ENCODE peak calls at places on chromosomes 12 and 14, in seven cellular contexts. U is esophagus squamous epithelium, W is right atrium auricular region, V is A549, J is dorsolateral prefrontal cortex, N is bronchial epithelial cell, D is stomach. C is an unnamed sample.

GRCh38 chr12:116332705-116333380 is 55.4 kb upstream of the MED13L start:
- DNase-seq in U (no peak), W (no peak), V (no peak), J (no peak), N (peak), D (no peak), C (no peak)

GRCh38 chr12:11592484-11592883 is 57.0 kb upstream of the ETV6 start:
- DNase-seq in U (no peak), W (no peak), V (no peak), J (no peak), N (no peak), D (no peak), C (no peak)

GRCh38 chr14:69043598-69044267 is 64.6 kb upstream of the ACTN1 start:
- DNase-seq in U (no peak), W (peak), V (no peak), J (no peak), N (peak), D (no peak), C (no peak)

GRCh38 chr14:33704486-33704885 is 246.4 kb downstream of the EGLN3 start:
- DNase-seq in U (no peak), W (no peak), V (no peak), J (no peak), N (no peak), D (no peak), C (no peak)

GRCh38 chr12:22333751-22334695 is 484 bp downstream of the ST8SIA1 start:
- DNase-seq in U (no peak), W (no peak), V (no peak), J (peak), N (no peak), D (no peak), C (no peak)

GRCh38 chr12:13171921-13172859 is 24.3 kb upstream of the EMP1 start:
- DNase-seq in U (no peak), W (no peak), V (peak), J (no peak), N (peak), D (no peak), C (no peak)

GRCh38 chr14:34053666-34054065 is 102.8 kb upstream of the EGLN3 start:
- DNase-seq in U (no peak), W (no peak), V (no peak), J (no peak), N (no peak), D (no peak), C (no peak)

GRCh38 chr12:26805401-26805971 is 27.5 kb downstream of the ITPR2 start:
- DNase-seq in U (no peak), W (no peak), V (no peak), J (no peak), N (no peak), D (no peak), C (no peak)

GRCh38 chr12:84174115-84174514 is 738.5 kb downstream of the SLC6A15 start:
- DNase-seq in U (no peak), W (no peak), V (no peak), J (no peak), N (no peak), D (no peak), C (no peak)

GRCh38 chr12:122961551-122962329 is 4.5 kb downstream of the ABCB9 start:
- DNase-seq in U (no peak), W (no peak), V (no peak), J (no peak), N (peak), D (peak), C (no peak)

GRCh38 chr14:60616326-60617044 is 32.8 kb downstream of the SIX1 start:
- DNase-seq in U (no peak), W (no peak), V (no peak), J (no peak), N (peak), D (no peak), C (no peak)

GRCh38 chr14:51240804-51241380 is 845 bp downstream of the TMX1 start:
- DNase-seq in U (no peak), W (no peak), V (no peak), J (no peak), N (no peak), D (no peak), C (no peak)

GRCh38 chr14:63752449-63753169 is 24.7 kb upstream of the SGPP1 start:
- DNase-seq in U (no peak), W (no peak), V (peak), J (no peak), N (peak), D (no peak), C (peak)
- H3K4me3 ChIP-seq in U (no peak), W (no peak), V (no peak), J (no peak), N (no peak), D (no peak), C (no peak)

GRCh38 chr12:71475280-71475679 is 35.7 kb downstream of the LGR5 start:
- DNase-seq in U (no peak), W (peak), V (no peak), J (no peak), N (no peak), D (no peak), C (peak)
- H3K4me3 ChIP-seq in U (no peak), W (no peak), V (no peak), J (no peak), N (no peak), D (no peak), C (no peak)

DNA sequence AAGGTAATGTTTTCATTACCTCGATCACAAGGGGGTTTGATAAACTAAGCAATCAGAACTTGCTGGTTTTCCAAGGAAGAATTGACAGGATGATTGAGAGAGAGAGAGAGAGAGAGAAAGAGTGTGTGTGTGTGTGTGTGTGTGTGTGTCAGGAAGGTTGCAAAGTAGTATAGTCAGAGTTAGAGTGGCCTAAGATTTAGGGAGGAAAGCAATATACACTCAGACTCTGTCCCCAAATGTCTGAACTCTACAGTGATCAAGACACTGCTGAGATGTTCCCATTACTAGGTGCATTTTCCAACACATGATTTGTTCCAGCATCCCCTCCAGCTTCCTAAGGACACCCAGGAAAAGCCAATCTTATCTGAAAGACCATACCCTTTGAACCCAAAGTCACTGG is 1074.1 kb downstream of the BCL11B start:
- DNase-seq in U (no peak), W (no peak), V (no peak), J (no peak), N (no peak), D (no peak), C (no peak)
- H3K4me3 ChIP-seq in U (no peak), W (no peak), V (no peak), J (no peak), N (no peak), D (no peak), C (no peak)

GRCh38 chr14:92397140-92397815 is 74.3 kb downstream of the SLC24A4 start:
- DNase-seq in U (no peak), W (no peak), V (peak), J (no peak), N (peak), D (no peak), C (peak)
- H3K4me3 ChIP-seq in U (no peak), W (no peak), V (no peak), J (no peak), N (no peak), D (no peak), C (no peak)

GRCh38 chr12:6778212-6778570 is 5.9 kb downstream of the LAG3 start:
- DNase-seq in U (no peak), W (no peak), V (peak), J (peak), N (no peak), D (no peak), C (no peak)
- H3K4me3 ChIP-seq in U (peak), W (peak), V (no peak), J (peak), N (no peak), D (peak), C (peak)

GRCh38 chr14:103136388-103137271 is 13.4 kb downstream of the TNFAIP2 start:
- DNase-seq in U (no peak), W (no peak), V (peak), J (no peak), N (peak), D (no peak), C (peak)

GRCh38 chr14:103140316-103141109 is 17.3 kb downstream of the TNFAIP2 start:
- DNase-seq in U (no peak), W (no peak), V (no peak), J (no peak), N (no peak), D (no peak), C (no peak)

GRCh38 chr14:103139371-103140016 is 16.2 kb downstream of the TNFAIP2 start:
- DNase-seq in U (no peak), W (no peak), V (no peak), J (no peak), N (no peak), D (no peak), C (no peak)

GRCh38 chr14:103137721-103138482 is 14.6 kb downstream of the TNFAIP2 start:
- DNase-seq in U (no peak), W (no peak), V (no peak), J (no peak), N (no peak), D (no peak), C (no peak)

GRCh38 chr14:103138483-103139370 is 15.5 kb downstream of the TNFAIP2 start:
- DNase-seq in U (no peak), W (no peak), V (no peak), J (no peak), N (no peak), D (no peak), C (no peak)
- H3K4me3 ChIP-seq in U (peak), W (peak), V (no peak), J (no peak), N (no peak), D (peak), C (no peak)

GRCh38 chr12:67270622-67271021 is 1.5 kb downstream of the CAND1 start:
- DNase-seq in U (no peak), W (no peak), V (no peak), J (no peak), N (peak), D (no peak), C (no peak)
- H3K4me3 ChIP-seq in U (peak), W (peak), V (peak), J (peak), N (peak), D (peak), C (peak)

GRCh38 chr12:93314177-93314497 is 63.6 kb upstream of the NUDT4 start:
- DNase-seq in U (no peak), W (no peak), V (no peak), J (no peak), N (no peak), D (no peak), C (no peak)
- H3K4me3 ChIP-seq in U (no peak), W (no peak), V (peak), J (no peak), N (no peak), D (no peak), C (no peak)

GRCh38 chr12:3129301-3130052 is 52.3 kb downstream of the TSPAN9 start:
- DNase-seq in U (no peak), W (no peak), V (no peak), J (no peak), N (peak), D (no peak), C (peak)
- H3K4me3 ChIP-seq in U (no peak), W (no peak), V (no peak), J (no peak), N (no peak), D (no peak), C (no peak)

DNA sequence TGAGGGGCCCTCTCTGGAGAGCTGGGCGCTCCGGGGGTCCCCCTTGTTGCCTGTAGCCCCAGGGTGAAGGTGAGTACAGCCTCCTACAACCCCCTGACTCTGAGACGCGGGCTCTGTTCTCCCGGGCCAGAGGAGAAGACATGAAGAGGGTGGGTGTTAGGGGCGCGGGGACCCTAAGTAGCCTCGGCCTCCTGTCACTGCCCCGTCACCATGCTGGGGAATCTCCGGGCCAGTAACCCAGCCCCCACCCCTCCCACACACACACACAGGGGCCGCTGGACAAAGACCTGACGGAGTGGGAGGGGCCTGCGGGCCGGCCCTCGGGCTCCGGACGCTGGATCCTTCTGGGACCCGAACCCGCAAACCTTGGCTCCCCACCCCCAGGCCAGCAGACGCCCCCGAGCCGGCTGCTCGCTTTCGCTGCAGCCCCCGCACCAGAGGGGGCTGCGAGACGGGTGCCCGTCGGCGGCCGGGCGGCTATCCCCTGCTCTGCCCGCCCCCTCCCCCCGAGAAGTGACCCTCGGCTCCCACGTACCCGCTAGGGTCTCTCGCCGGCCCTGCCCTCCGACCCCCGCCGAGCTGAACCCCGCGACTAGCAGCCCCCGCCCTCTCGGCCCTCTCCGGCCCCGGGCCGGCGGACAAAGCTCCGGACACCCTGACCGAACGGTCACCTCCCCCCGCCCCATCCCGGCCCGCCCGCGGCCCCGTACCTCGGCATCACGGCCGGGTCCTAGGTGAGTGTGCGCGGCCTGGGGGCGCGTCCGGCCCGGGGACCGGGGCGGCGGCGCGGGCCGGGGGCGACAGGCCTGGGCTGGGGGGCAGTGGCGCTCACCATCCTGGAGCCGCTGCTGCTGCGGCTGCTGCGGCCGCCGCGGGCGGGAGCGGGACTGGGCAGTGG is at the start of gene FIGNL2:
- DNase-seq in U (no peak), W (no peak), V (no peak), J (no peak), N (no peak), D (no peak), C (no peak)
- H3K4me3 ChIP-seq in U (peak), W (peak), V (peak), J (peak), N (no peak), D (peak), C (peak)

C was measured in skeletal muscle cell.